ENCODE peak calls at places on chromosomes 4 and X, in eight cellular contexts. U is A549, V is foreskin fibroblast, N is HFF-Myc, R is activated B cell treated with CpG ODN at 0.5 μM for 24 hours, Y is kidney, G is fibroblast of lung, I is GM20000. K is an unnamed sample.

GRCh38 chrX:20267924-20268701 is 1.4 kb upstream of the RPS6KA3 start:
- DNase-seq in U (no peak), V (no peak), N (no peak), R (peak), Y (peak), G (peak), I (peak), K (no peak)

GRCh38 chr4:140427104-140427918 is at the start of gene CLGN:
- DNase-seq in U (peak), V (peak), N (no peak), R (peak), Y (peak), G (peak), I (peak), K (no peak)

GRCh38 chr4:183469936-183470335 is 25.5 kb downstream of the CDKN2AIP start:
- DNase-seq in U (no peak), V (no peak), N (no peak), R (no peak), Y (no peak), G (peak), I (no peak), K (no peak)

GRCh38 chrX:73615022-73615421 is 52.0 kb downstream of the CHIC1 start:
- DNase-seq in U (no peak), V (no peak), N (no peak), R (no peak), Y (no peak), G (no peak), I (no peak), K (no peak)

GRCh38 chrX:8647176-8647575 is 84.8 kb downstream of the ANOS1 start:
- DNase-seq in U (no peak), V (no peak), N (no peak), R (no peak), Y (no peak), G (peak), I (no peak), K (no peak)

GRCh38 chr4:124932447-124932846 is 219.9 kb upstream of the ANKRD50 start:
- DNase-seq in U (no peak), V (no peak), N (no peak), R (no peak), Y (no peak), G (no peak), I (no peak), K (no peak)

GRCh38 chr4:95386410-95386809 is 162.4 kb downstream of the UNC5C start:
- DNase-seq in U (no peak), V (no peak), N (no peak), R (no peak), Y (no peak), G (no peak), I (no peak), K (no peak)

GRCh38 chr4:76384052-76384451 is 36.9 kb downstream of the CCDC158 start:
- DNase-seq in U (peak), V (no peak), N (no peak), R (no peak), Y (no peak), G (no peak), I (no peak), K (peak)

GRCh38 chr4:139584784-139585183 is 28.8 kb upstream of the SETD7 start:
- DNase-seq in U (no peak), V (no peak), N (no peak), R (no peak), Y (no peak), G (peak), I (no peak), K (peak)

GRCh38 chrX:42246814-42247213 is 323.5 kb upstream of the CASK start:
- DNase-seq in U (no peak), V (no peak), N (no peak), R (no peak), Y (no peak), G (peak), I (no peak), K (no peak)

GRCh38 chr4:137455647-137456321 is 76.5 kb downstream of the PCDH18 start:
- DNase-seq in U (no peak), V (no peak), N (no peak), R (no peak), Y (no peak), G (no peak), I (no peak), K (no peak)

GRCh38 chr4:72019688-72020087 is 12.1 kb upstream of the NPFFR2 start:
- DNase-seq in U (no peak), V (no peak), N (no peak), R (no peak), Y (no peak), G (no peak), I (no peak), K (no peak)

GRCh38 chrX:112849010-112849409 is 8.4 kb upstream of the AMOT start:
- DNase-seq in U (no peak), V (no peak), N (no peak), R (no peak), Y (no peak), G (no peak), I (no peak), K (no peak)

GRCh38 chr4:144709159-144709558 is 63.2 kb downstream of the HHIP start:
- DNase-seq in U (no peak), V (peak), N (peak), R (no peak), Y (peak), G (peak), I (no peak), K (peak)

GRCh38 chr4:139902328-139903217 is 237.0 kb downstream of the MGST2 start:
- DNase-seq in U (no peak), V (peak), N (no peak), R (no peak), Y (no peak), G (no peak), I (no peak), K (no peak)

GRCh38 chr4:82555279-82555678 is 6.5 kb downstream of the TMEM150C start:
- DNase-seq in U (no peak), V (no peak), N (no peak), R (no peak), Y (no peak), G (no peak), I (no peak), K (no peak)

GRCh38 chr4:99723555-99724450 is 66.2 kb upstream of the C4orf54 start:
- DNase-seq in U (peak), V (peak), N (peak), R (no peak), Y (no peak), G (peak), I (no peak), K (peak)

GRCh38 chr4:53189011-53189410 is 176.8 kb downstream of the SCFD2 start:
- DNase-seq in U (no peak), V (peak), N (no peak), R (no peak), Y (no peak), G (peak), I (no peak), K (peak)

GRCh38 chrX:50442426-50443116 is 28.1 kb downstream of the DGKK start:
- DNase-seq in U (no peak), V (no peak), N (no peak), R (no peak), Y (no peak), G (no peak), I (no peak), K (no peak)

GRCh38 chr4:54418468-54418867 is 189.4 kb downstream of the PDGFRA start:
- DNase-seq in U (no peak), V (no peak), N (no peak), R (no peak), Y (no peak), G (no peak), I (no peak), K (no peak)

GRCh38 chrX:141214216-141214615 is 28.1 kb downstream of the SPANXC start:
- DNase-seq in U (no peak), V (no peak), N (no peak), R (no peak), Y (no peak), G (no peak), I (no peak), K (no peak)

GRCh38 chr4:7426525-7427171 is 8.1 kb downstream of the PSAPL1 start:
- DNase-seq in U (no peak), V (no peak), N (no peak), R (no peak), Y (peak), G (no peak), I (no peak), K (no peak)

GRCh38 chr4:68520985-68521384 is 55.1 kb downstream of the UGT2B17 start:
- DNase-seq in U (no peak), V (no peak), N (no peak), R (no peak), Y (no peak), G (no peak), I (no peak), K (no peak)

GRCh38 chr4:48137766-48138349 is 3.8 kb upstream of the TXK start:
- DNase-seq in U (no peak), V (no peak), N (no peak), R (no peak), Y (no peak), G (no peak), I (no peak), K (no peak)

GRCh38 chr4:13704020-13704419 is 76.5 kb upstream of the BOD1L1 start:
- DNase-seq in U (no peak), V (no peak), N (no peak), R (no peak), Y (no peak), G (no peak), I (no peak), K (no peak)

GRCh38 chrX:141924293-141924692 is 20.6 kb downstream of the MAGEC1 start:
- DNase-seq in U (no peak), V (no peak), N (no peak), R (no peak), Y (no peak), G (peak), I (no peak), K (no peak)

GRCh38 chrX:85836868-85837267 is 210.5 kb downstream of the CHM start:
- DNase-seq in U (no peak), V (peak), N (peak), R (no peak), Y (no peak), G (peak), I (no peak), K (peak)

GRCh38 chrX:17474892-17475291 is 99.9 kb downstream of the NHS start:
- DNase-seq in U (peak), V (no peak), N (no peak), R (no peak), Y (no peak), G (peak), I (no peak), K (peak)

GRCh38 chr4:37431417-37431743 is 186.8 kb downstream of the NWD2 start:
- DNase-seq in U (peak), V (no peak), N (no peak), R (no peak), Y (no peak), G (no peak), I (no peak), K (no peak)

GRCh38 chr4:37430718-37431416 is 186.3 kb downstream of the NWD2 start:
- DNase-seq in U (no peak), V (no peak), N (no peak), R (no peak), Y (no peak), G (no peak), I (no peak), K (no peak)

GRCh38 chr4:37429906-37430305 is 185.4 kb downstream of the NWD2 start:
- DNase-seq in U (no peak), V (no peak), N (no peak), R (no peak), Y (no peak), G (no peak), I (no peak), K (no peak)

GRCh38 chr4:37438880-37439279 is 194.3 kb downstream of the NWD2 start:
- DNase-seq in U (no peak), V (no peak), N (no peak), R (no peak), Y (no peak), G (no peak), I (no peak), K (no peak)

DNA sequence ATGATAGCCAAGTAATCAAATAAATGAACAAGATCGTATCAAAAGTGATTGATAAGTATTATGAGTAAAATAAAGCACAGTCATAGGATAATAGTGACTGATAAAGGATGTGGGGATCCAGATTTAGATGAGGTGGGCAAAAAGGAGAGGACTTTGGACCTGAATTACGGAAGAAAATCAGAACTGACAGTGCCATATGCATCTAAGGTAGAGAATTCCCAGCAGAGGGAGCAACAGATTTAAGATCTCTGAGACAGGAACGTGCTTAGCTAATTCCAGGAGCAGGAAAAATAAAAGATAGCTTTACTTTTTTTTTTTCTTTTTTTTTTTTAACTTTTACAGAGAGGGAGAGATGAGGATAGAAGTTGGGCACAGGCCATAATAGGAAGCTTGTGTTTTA is 189.9 kb downstream of the NWD2 start:
- DNase-seq in U (peak), V (no peak), N (no peak), R (no peak), Y (no peak), G (no peak), I (no peak), K (peak)
- TF ChIP-seq CTCF in U (peak), V (no peak), N (no peak), R (no peak), Y (no peak), G (no peak), I (no peak), K (peak)

GRCh38 chrX:2703991-2704369 is 12.9 kb downstream of the CD99 start:
- DNase-seq in U (no peak), V (no peak), N (no peak), R (no peak), Y (no peak), G (peak), I (no peak), K (no peak)
- TF ChIP-seq CTCF in U (no peak), V (peak), N (no peak), R (no peak), Y (no peak), G (peak), I (no peak), K (peak)

GRCh38 chr4:67204441-67204840 is 340.9 kb downstream of the CENPC start:
- DNase-seq in U (no peak), V (no peak), N (no peak), R (no peak), Y (no peak), G (peak), I (no peak), K (no peak)

GRCh38 chr4:67201334-67201733 is 344.0 kb downstream of the CENPC start:
- DNase-seq in U (no peak), V (no peak), N (no peak), R (no peak), Y (no peak), G (no peak), I (no peak), K (no peak)

GRCh38 chr4:67198757-67199156 is 346.5 kb downstream of the CENPC start:
- DNase-seq in U (peak), V (no peak), N (no peak), R (no peak), Y (no peak), G (peak), I (no peak), K (no peak)
- TF ChIP-seq CTCF in U (no peak), V (no peak), N (no peak), R (no peak), Y (no peak), G (no peak), I (peak), K (no peak)

GRCh38 chrX:133214316-133214715 is 3.8 kb downstream of the TFDP3 start:
- DNase-seq in U (no peak), V (no peak), N (no peak), R (no peak), Y (no peak), G (no peak), I (no peak), K (no peak)

GRCh38 chrX:133218329-133218728 is at the start of gene TFDP3:
- DNase-seq in U (no peak), V (no peak), N (no peak), R (no peak), Y (no peak), G (no peak), I (no peak), K (no peak)

GRCh38 chrX:133215017-133215416 is 3.1 kb downstream of the TFDP3 start:
- DNase-seq in U (no peak), V (no peak), N (no peak), R (no peak), Y (no peak), G (no peak), I (no peak), K (no peak)

DNA sequence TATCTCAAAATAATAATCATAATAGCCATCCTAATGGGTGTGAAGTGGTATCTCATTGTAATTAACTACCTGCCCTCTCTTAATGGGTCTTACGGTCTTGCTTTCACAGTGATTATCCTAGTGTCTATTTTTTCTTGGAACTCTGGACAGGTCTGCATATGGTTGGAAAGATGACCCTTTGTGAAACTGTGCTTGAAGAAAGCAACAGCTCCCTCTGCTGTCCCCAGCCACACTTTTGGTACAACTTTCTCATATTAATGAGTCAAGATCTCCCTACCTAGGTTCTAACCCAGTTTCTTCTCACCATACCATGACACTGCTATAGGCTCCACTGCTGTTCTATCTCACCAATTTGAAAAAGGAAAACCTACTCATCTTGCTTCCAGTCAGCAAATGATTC is 2.4 kb downstream of the TFDP3 start:
- DNase-seq in U (peak), V (no peak), N (no peak), R (no peak), Y (no peak), G (peak), I (peak), K (no peak)
- TF ChIP-seq CTCF in U (no peak), V (no peak), N (no peak), R (no peak), Y (no peak), G (no peak), I (no peak), K (no peak)